ENCODE peak calls at places on chromosomes 16 and 17, in six cellular contexts. One of them, this sample, is unnamed. For H3K9me3, the result is how much of the 10 kb centered on the place peaks cover.

GRCh38 chr16:17171250-17172143 is 299.3 kb downstream of the XYLT1 start:
- DNase-seq in esophagus squamous epithelium: no peak
- DNase-seq in thoracic aorta: no peak
- DNase-seq in cardiac muscle cell: no peak
- DNase-seq in CD8-positive, alpha-beta memory T cell: no peak
- DNase-seq in A549: no peak
- DNase-seq in this sample: no peak

GRCh38 chr17:77098884-77099545 is 41.8 kb upstream of the SEC14L1 start:
- DNase-seq in A549: no peak
- DNase-seq in CD8-positive, alpha-beta memory T cell: no peak
- DNase-seq in cardiac muscle cell: peak
- DNase-seq in esophagus squamous epithelium: no peak
- DNase-seq in thoracic aorta: no peak
- DNase-seq in this sample: peak

GRCh38 chr16:1884155-1884760 is 12.3 kb upstream of the MEIOB start:
- DNase-seq in A549: peak
- DNase-seq in cardiac muscle cell: peak
- DNase-seq in thoracic aorta: no peak
- DNase-seq in CD8-positive, alpha-beta memory T cell: no peak
- DNase-seq in esophagus squamous epithelium: no peak
- DNase-seq in this sample: no peak

GRCh38 chr17:51703364-51704341 is 443.3 kb downstream of the UTP18 start:
- DNase-seq in cardiac muscle cell: peak
- DNase-seq in CD8-positive, alpha-beta memory T cell: no peak
- DNase-seq in A549: no peak
- DNase-seq in thoracic aorta: peak
- DNase-seq in esophagus squamous epithelium: no peak
- DNase-seq in this sample: no peak

GRCh38 chr16:86905302-86905701 is 327.0 kb downstream of the FOXL1 start:
- DNase-seq in A549: no peak
- DNase-seq in thoracic aorta: no peak
- DNase-seq in cardiac muscle cell: no peak
- DNase-seq in esophagus squamous epithelium: no peak
- DNase-seq in CD8-positive, alpha-beta memory T cell: no peak
- DNase-seq in this sample: no peak

GRCh38 chr17:47810200-47810821 is 11.3 kb downstream of the OSBPL7 start:
- DNase-seq in thoracic aorta: no peak
- DNase-seq in esophagus squamous epithelium: no peak
- DNase-seq in cardiac muscle cell: peak
- DNase-seq in CD8-positive, alpha-beta memory T cell: peak
- DNase-seq in A549: peak
- DNase-seq in this sample: no peak

GRCh38 chr17:80254396-80255241 is 6.0 kb upstream of the RNF213 start:
- DNase-seq in CD8-positive, alpha-beta memory T cell: peak
- DNase-seq in A549: peak
- DNase-seq in esophagus squamous epithelium: no peak
- DNase-seq in cardiac muscle cell: peak
- DNase-seq in thoracic aorta: peak
- DNase-seq in this sample: peak

GRCh38 chr16:12881771-12882170 is 19.6 kb upstream of the SHISA9 start:
- DNase-seq in CD8-positive, alpha-beta memory T cell: no peak
- DNase-seq in thoracic aorta: no peak
- DNase-seq in cardiac muscle cell: no peak
- DNase-seq in esophagus squamous epithelium: no peak
- DNase-seq in A549: no peak
- DNase-seq in this sample: no peak

GRCh38 chr16:46650224-46650623 is 29.0 kb upstream of the SHCBP1 start:
- DNase-seq in CD8-positive, alpha-beta memory T cell: no peak
- DNase-seq in thoracic aorta: no peak
- DNase-seq in cardiac muscle cell: peak
- DNase-seq in A549: no peak
- DNase-seq in esophagus squamous epithelium: no peak
- DNase-seq in this sample: no peak

GRCh38 chr17:62057696-62058095 is 7.4 kb downstream of the MED13 start:
- DNase-seq in esophagus squamous epithelium: no peak
- DNase-seq in A549: no peak
- DNase-seq in cardiac muscle cell: no peak
- DNase-seq in thoracic aorta: no peak
- DNase-seq in CD8-positive, alpha-beta memory T cell: no peak
- DNase-seq in this sample: no peak

GRCh38 chr17:9054611-9055010 is 33.3 kb downstream of the NTN1 start:
- DNase-seq in esophagus squamous epithelium: no peak
- DNase-seq in CD8-positive, alpha-beta memory T cell: no peak
- DNase-seq in A549: no peak
- DNase-seq in cardiac muscle cell: no peak
- DNase-seq in thoracic aorta: no peak
- DNase-seq in this sample: no peak

DNA sequence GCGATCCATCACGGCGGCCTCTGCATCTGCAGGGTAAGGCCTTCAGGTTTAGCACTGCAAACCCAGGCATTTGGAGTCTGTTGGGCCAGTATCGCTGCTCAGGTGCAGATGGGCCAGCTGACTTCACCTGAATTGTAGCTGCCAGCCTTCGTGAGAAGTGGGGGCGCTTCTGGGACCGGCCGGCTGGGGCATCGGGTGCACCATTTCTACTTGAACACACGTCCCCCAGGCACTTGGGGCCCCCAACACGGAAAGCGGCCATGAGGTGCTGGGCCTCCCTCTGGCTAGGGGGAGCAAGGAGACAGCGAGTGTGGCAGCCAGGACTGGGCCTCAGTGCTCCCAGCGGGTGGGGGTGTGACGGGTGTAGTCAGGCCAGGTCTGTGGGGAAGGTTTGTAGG is 767.6 kb downstream of the KCNJ18 start:
- DNase-seq in CD8-positive, alpha-beta memory T cell: no peak
- DNase-seq in esophagus squamous epithelium: no peak
- DNase-seq in A549: no peak
- DNase-seq in cardiac muscle cell: no peak
- DNase-seq in thoracic aorta: no peak
- DNase-seq in this sample: no peak
- H3K9me3 ChIP-seq in CD8-positive, alpha-beta memory T cell: under half
- H3K9me3 ChIP-seq in esophagus squamous epithelium: under half
- H3K9me3 ChIP-seq in A549: under half
- H3K9me3 ChIP-seq in cardiac muscle cell: under half
- H3K9me3 ChIP-seq in thoracic aorta: under half
- H3K9me3 ChIP-seq in this sample: under half

GRCh38 chr16:35306915-35307314 is 1847.5 kb downstream of the TP53TG3F start:
- DNase-seq in thoracic aorta: no peak
- DNase-seq in esophagus squamous epithelium: no peak
- DNase-seq in A549: no peak
- DNase-seq in CD8-positive, alpha-beta memory T cell: no peak
- DNase-seq in cardiac muscle cell: no peak
- DNase-seq in this sample: no peak

GRCh38 chr16:35308674-35309073 is 1849.3 kb downstream of the TP53TG3F start:
- DNase-seq in A549: no peak
- DNase-seq in CD8-positive, alpha-beta memory T cell: no peak
- DNase-seq in cardiac muscle cell: no peak
- DNase-seq in esophagus squamous epithelium: no peak
- DNase-seq in thoracic aorta: no peak
- DNase-seq in this sample: no peak

GRCh38 chr16:35310999-35311398 is 1851.6 kb downstream of the TP53TG3F start:
- DNase-seq in cardiac muscle cell: no peak
- DNase-seq in thoracic aorta: no peak
- DNase-seq in esophagus squamous epithelium: no peak
- DNase-seq in A549: no peak
- DNase-seq in CD8-positive, alpha-beta memory T cell: no peak
- DNase-seq in this sample: no peak

GRCh38 chr16:35302859-35303258 is 1843.4 kb downstream of the TP53TG3F start:
- DNase-seq in esophagus squamous epithelium: no peak
- DNase-seq in cardiac muscle cell: no peak
- DNase-seq in thoracic aorta: no peak
- DNase-seq in CD8-positive, alpha-beta memory T cell: no peak
- DNase-seq in A549: no peak
- DNase-seq in this sample: no peak

DNA sequence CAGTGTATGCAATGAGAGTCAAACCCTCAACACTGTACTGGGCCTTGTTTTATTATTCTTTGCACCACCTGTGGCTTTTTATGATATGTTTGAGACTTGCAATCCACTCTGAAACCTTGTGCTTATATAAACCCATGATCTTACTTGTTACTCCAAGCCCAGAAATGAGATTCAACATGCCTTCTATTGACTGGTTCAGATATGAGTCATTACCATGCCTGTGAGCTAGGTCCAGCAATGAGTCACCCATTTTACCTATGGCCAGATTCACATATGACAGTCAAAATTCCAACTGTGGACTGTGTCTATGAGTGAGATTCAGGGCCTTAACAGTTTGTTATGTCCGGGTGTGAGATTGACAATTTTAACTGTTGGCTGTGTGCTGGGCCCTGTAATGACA is 1846.1 kb downstream of the TP53TG3F start:
- DNase-seq in CD8-positive, alpha-beta memory T cell: no peak
- DNase-seq in thoracic aorta: no peak
- DNase-seq in cardiac muscle cell: no peak
- DNase-seq in esophagus squamous epithelium: no peak
- DNase-seq in A549: no peak
- DNase-seq in this sample: no peak
- H3K9me3 ChIP-seq in CD8-positive, alpha-beta memory T cell: under half
- H3K9me3 ChIP-seq in thoracic aorta: under half
- H3K9me3 ChIP-seq in cardiac muscle cell: under half
- H3K9me3 ChIP-seq in esophagus squamous epithelium: under half
- H3K9me3 ChIP-seq in A549: under half
- H3K9me3 ChIP-seq in this sample: under half

DNA sequence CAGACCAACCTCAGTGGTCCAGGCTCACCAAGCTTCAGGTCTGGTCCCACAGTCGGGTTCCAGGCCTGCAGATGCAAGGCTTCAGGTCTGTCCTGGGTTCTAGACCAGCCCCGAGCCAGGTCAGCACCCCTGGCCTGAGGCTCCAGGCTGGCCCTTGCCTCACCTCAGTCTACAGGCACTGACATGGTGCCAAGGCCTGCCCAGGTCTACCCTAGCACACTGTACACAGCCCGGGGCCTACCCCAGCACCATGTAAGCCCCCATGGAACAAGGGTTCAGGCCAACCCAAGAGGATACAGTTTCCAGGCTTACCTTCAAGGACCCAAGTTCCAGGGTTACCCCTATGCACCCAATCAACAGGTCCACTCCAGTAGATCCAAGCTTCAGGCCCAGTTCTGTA is 26.8 kb downstream of the ZFP1 start:
- DNase-seq in cardiac muscle cell: no peak
- DNase-seq in esophagus squamous epithelium: no peak
- DNase-seq in A549: no peak
- DNase-seq in thoracic aorta: no peak
- DNase-seq in CD8-positive, alpha-beta memory T cell: no peak
- DNase-seq in this sample: no peak
- H3K9me3 ChIP-seq in cardiac muscle cell: under half
- H3K9me3 ChIP-seq in esophagus squamous epithelium: under half
- H3K9me3 ChIP-seq in A549: half or more
- H3K9me3 ChIP-seq in thoracic aorta: under half
- H3K9me3 ChIP-seq in CD8-positive, alpha-beta memory T cell: under half
- H3K9me3 ChIP-seq in this sample: under half

GRCh38 chr16:35197656-35198055 is 1738.2 kb downstream of the TP53TG3F start:
- DNase-seq in cardiac muscle cell: no peak
- DNase-seq in CD8-positive, alpha-beta memory T cell: no peak
- DNase-seq in esophagus squamous epithelium: no peak
- DNase-seq in A549: no peak
- DNase-seq in thoracic aorta: no peak
- DNase-seq in this sample: no peak

GRCh38 chr16:35198223-35199199 is 1739.1 kb downstream of the TP53TG3F start:
- DNase-seq in cardiac muscle cell: no peak
- DNase-seq in esophagus squamous epithelium: no peak
- DNase-seq in A549: no peak
- DNase-seq in thoracic aorta: no peak
- DNase-seq in CD8-positive, alpha-beta memory T cell: no peak
- DNase-seq in this sample: no peak

GRCh38 chr16:35203636-35204035 is 1744.2 kb downstream of the TP53TG3F start:
- DNase-seq in cardiac muscle cell: no peak
- DNase-seq in esophagus squamous epithelium: no peak
- DNase-seq in A549: no peak
- DNase-seq in thoracic aorta: no peak
- DNase-seq in CD8-positive, alpha-beta memory T cell: no peak
- DNase-seq in this sample: no peak

GRCh38 chr16:35200662-35201061 is 1741.2 kb downstream of the TP53TG3F start:
- DNase-seq in A549: no peak
- DNase-seq in CD8-positive, alpha-beta memory T cell: no peak
- DNase-seq in cardiac muscle cell: no peak
- DNase-seq in thoracic aorta: no peak
- DNase-seq in esophagus squamous epithelium: no peak
- DNase-seq in this sample: no peak

DNA sequence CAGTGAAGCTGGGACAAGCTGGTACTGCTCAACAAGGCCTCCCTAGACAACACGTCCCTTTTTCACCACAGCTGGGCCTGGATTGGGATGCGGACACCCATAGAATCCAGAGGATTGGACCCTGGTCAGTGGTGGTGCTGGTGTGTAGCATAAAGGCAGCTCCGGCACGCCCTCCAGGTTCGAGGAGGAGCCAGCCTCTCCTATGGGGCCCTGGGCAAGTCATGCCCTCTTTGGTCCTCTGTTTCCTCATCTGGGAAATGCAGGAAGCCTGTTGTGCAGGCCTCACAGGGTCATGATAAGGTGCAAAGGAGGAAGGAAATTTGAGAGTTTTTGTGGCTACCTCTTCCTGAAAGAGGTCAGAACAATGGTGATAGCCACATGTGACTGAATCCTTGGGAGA is 1741.7 kb downstream of the TP53TG3F start:
- DNase-seq in A549: no peak
- DNase-seq in CD8-positive, alpha-beta memory T cell: no peak
- DNase-seq in esophagus squamous epithelium: no peak
- DNase-seq in thoracic aorta: no peak
- DNase-seq in cardiac muscle cell: no peak
- DNase-seq in this sample: no peak
- H3K9me3 ChIP-seq in A549: under half
- H3K9me3 ChIP-seq in CD8-positive, alpha-beta memory T cell: under half
- H3K9me3 ChIP-seq in esophagus squamous epithelium: under half
- H3K9me3 ChIP-seq in thoracic aorta: under half
- H3K9me3 ChIP-seq in cardiac muscle cell: under half
- H3K9me3 ChIP-seq in this sample: under half

GRCh38 chr16:3408561-3409197 is 7.7 kb downstream of the ZNF174 start:
- DNase-seq in esophagus squamous epithelium: no peak
- DNase-seq in cardiac muscle cell: no peak
- DNase-seq in A549: no peak
- DNase-seq in thoracic aorta: no peak
- DNase-seq in CD8-positive, alpha-beta memory T cell: no peak
- DNase-seq in this sample: no peak

DNA sequence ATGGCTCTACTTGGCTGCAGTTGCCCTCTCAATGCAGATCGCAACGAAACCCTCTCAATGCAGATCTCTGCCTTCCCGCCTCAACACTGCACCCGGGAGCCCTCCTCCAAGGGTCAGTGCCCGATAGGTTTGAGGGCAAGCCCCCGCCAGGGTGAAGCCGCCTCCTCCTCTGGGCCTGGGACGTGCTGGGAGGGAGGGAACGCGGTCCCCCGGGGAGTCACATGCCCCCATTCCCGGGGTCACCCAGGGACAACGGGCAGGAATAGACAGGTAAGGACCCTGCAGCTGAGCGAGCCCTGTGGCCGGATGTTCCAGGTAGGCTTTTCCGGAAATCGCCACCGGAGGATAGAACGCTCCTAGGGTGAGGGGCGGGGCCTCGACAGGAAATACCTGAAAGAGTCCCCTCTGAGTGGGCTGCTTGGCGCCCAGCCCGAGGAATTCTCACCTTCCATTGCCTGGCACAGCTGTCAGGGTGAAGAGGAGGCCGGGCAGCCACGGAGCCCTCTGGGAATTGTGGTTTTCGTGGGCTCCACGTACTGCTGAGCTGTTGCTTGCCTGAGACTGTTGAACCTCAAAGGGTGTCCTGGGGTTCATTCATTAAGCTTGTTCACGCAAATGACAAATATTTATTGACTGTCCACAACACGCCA is 12.8 kb downstream of the ZNF174 start:
- DNase-seq in A549: no peak
- DNase-seq in CD8-positive, alpha-beta memory T cell: no peak
- DNase-seq in thoracic aorta: no peak
- DNase-seq in cardiac muscle cell: peak
- DNase-seq in esophagus squamous epithelium: no peak
- DNase-seq in this sample: no peak
- H3K9me3 ChIP-seq in A549: half or more
- H3K9me3 ChIP-seq in CD8-positive, alpha-beta memory T cell: under half
- H3K9me3 ChIP-seq in thoracic aorta: half or more
- H3K9me3 ChIP-seq in cardiac muscle cell: under half
- H3K9me3 ChIP-seq in esophagus squamous epithelium: under half
- H3K9me3 ChIP-seq in this sample: under half